ENCODE peak calls at places on chromosomes 1 and 21, in five cellular contexts. Z is thoracic aorta, A is cardiac muscle cell, R is GM23248, O is HCT116. N is an unnamed sample.

GRCh38 chr1:150999051-150999674 is 7.5 kb downstream of the MINDY1 start:
- DNase-seq in R (peak; percentile 61), O (no peak), A (no peak), Z (no peak), N (no peak)

GRCh38 chr1:220271706-220272046 is 577 bp downstream of the RAB3GAP2 start:
- DNase-seq in R (peak; percentile 68), O (peak; percentile 18), Z (no peak), A (peak; percentile 25), N (no peak)

GRCh38 chr1:161958425-161958824 is 65.2 kb downstream of the OLFML2B start:
- DNase-seq in A (no peak), R (peak; percentile 74), O (no peak), Z (no peak), N (no peak)

GRCh38 chr1:111203681-111204210 is 3.3 kb upstream of the DENND2D start:
- DNase-seq in O (peak; percentile 51), Z (no peak), R (peak; percentile 65), A (no peak), N (no peak)

GRCh38 chr21:27422435-27422834 is 455.5 kb upstream of the ADAMTS5 start:
- DNase-seq in A (no peak), R (peak; percentile 63), O (no peak), Z (no peak), N (no peak)

GRCh38 chr1:199877626-199878384 is 149.7 kb upstream of the NR5A2 start:
- DNase-seq in O (no peak), Z (no peak), A (no peak), R (no peak), N (no peak)

GRCh38 chr1:225480825-225481434 is 53.1 kb upstream of the LBR start:
- DNase-seq in R (peak; percentile 49), A (peak; percentile 57), Z (no peak), O (peak; percentile 38), N (peak; percentile 33)

GRCh38 chr1:211632808-211633522 is 42.5 kb downstream of the NEK2 start:
- DNase-seq in R (peak; percentile 55), A (no peak), O (no peak), Z (no peak), N (no peak)

GRCh38 chr1:154861607-154862094 is 8.4 kb downstream of the KCNN3 start:
- DNase-seq in A (no peak), Z (no peak), R (no peak), O (no peak), N (no peak)

GRCh38 chr1:209302777-209303642 is 280.5 kb upstream of the CAMK1G start:
- DNase-seq in O (no peak), Z (no peak), R (no peak), A (no peak), N (no peak)

GRCh38 chr1:200226969-200227303 is 182.9 kb downstream of the ZNF281 start:
- DNase-seq in A (no peak), Z (no peak), R (no peak), O (no peak), N (no peak)

GRCh38 chr1:178337091-178337726 is 159.6 kb downstream of the CLEC20A start:
- DNase-seq in R (no peak), O (no peak), A (no peak), Z (no peak), N (no peak)

GRCh38 chr1:32900956-32901822 is at the start of gene TMEM54:
- DNase-seq in O (no peak), R (peak; percentile 70), Z (no peak), A (peak; percentile 51), N (no peak)

GRCh38 chr1:24321712-24322635 is 2.8 kb downstream of the GRHL3 start:
- DNase-seq in O (peak; percentile 82), Z (no peak), R (peak; percentile 82), A (peak; percentile 37), N (no peak)

GRCh38 chr21:34670220-34670961 is 1.6 kb downstream of the CLIC6 start:
- DNase-seq in O (no peak), Z (no peak), A (peak; percentile 4), R (peak; percentile 49), N (no peak)